ENCODE peak calls at places on chromosomes 16 and 17, in four cellular contexts. U is pancreas; B is CD8-positive, alpha-beta T cell; W is lower lobe of right lung. X is an unnamed sample.

GRCh38 chr16:27498020-27498419 is 51.7 kb downstream of the GTF3C1 start:
- DNase-seq in U (no peak), W (no peak), B (no peak), X (no peak)

GRCh38 chr17:77821114-77821513 is 137.4 kb upstream of the TNRC6C start:
- DNase-seq in U (no peak), B (no peak), W (peak), X (peak)

GRCh38 chr16:11543676-11544393 is 42.9 kb downstream of the LITAF start:
- DNase-seq in W (no peak), B (no peak), U (no peak), X (no peak)

GRCh38 chr16:51839697-51840462 is 688.8 kb upstream of the SALL1 start:
- DNase-seq in U (no peak), B (no peak), W (no peak), X (no peak)

GRCh38 chr17:81996232-81996756 is 18.9 kb downstream of the ASPSCR1 start:
- DNase-seq in W (no peak), U (peak), B (no peak), X (no peak)

GRCh38 chr16:58345574-58346354 is 46.5 kb upstream of the GINS3 start:
- DNase-seq in W (no peak), U (no peak), B (no peak), X (no peak)

GRCh38 chr17:78890111-78890897 is 12.7 kb downstream of the CEP295NL start:
- DNase-seq in W (peak), U (no peak), B (peak), X (no peak)

GRCh38 chr16:78705694-78706093 is 606.2 kb downstream of the WWOX start:
- DNase-seq in B (no peak), W (no peak), U (no peak), X (peak)

GRCh38 chr16:75188832-75189477 is 18.0 kb downstream of the CTRB2 start:
- DNase-seq in U (no peak), W (no peak), B (no peak), X (no peak)

GRCh38 chr16:84739349-84740124 is 39.7 kb downstream of the USP10 start:
- DNase-seq in B (no peak), W (no peak), U (no peak), X (no peak)

GRCh38 chr16:83728518-83728917 is 79.3 kb upstream of the HSBP1 start:
- DNase-seq in W (no peak), U (no peak), B (no peak), X (no peak)

GRCh38 chr17:82266142-82266541 is 7.4 kb downstream of the CSNK1D start:
- DNase-seq in W (peak), U (no peak), B (no peak), X (no peak)

GRCh38 chr17:1390422-1391367 is 9.3 kb downstream of the YWHAE start:
- DNase-seq in W (no peak), U (no peak), B (no peak), X (no peak)

GRCh38 chr17:14843086-14843795 is 421.9 kb downstream of the PMP22 start:
- DNase-seq in U (no peak), B (no peak), W (no peak), X (no peak)

GRCh38 chr17:60646701-60647100 is 30.9 kb upstream of the BCAS3 start:
- DNase-seq in U (no peak), B (no peak), W (no peak), X (no peak)

GRCh38 chr17:40471856-40472732 is 28.8 kb downstream of the IGFBP4 start:
- DNase-seq in U (no peak), B (no peak), W (no peak), X (no peak)

GRCh38 chr17:48550313-48551205 is 5.7 kb upstream of the HOXB2 start:
- DNase-seq in U (no peak), W (no peak), B (no peak), X (no peak)

GRCh38 chr17:27546624-27547300 is 84.2 kb upstream of the LGALS9 start:
- DNase-seq in B (no peak), U (no peak), W (no peak), X (peak)

GRCh38 chr17:58310511-58311428 is 17.8 kb downstream of the TSPOAP1 start:
- DNase-seq in W (no peak), U (no peak), B (no peak), X (no peak)

GRCh38 chr16:84647830-84648594 is at the start of gene KLHL36:
- DNase-seq in B (peak), W (peak), U (peak), X (peak)

GRCh38 chr16:30582611-30583340 is 2.7 kb downstream of the ZNF785 start:
- DNase-seq in U (no peak), B (no peak), W (no peak), X (no peak)

GRCh38 chr17:83152745-83153611 is 73.6 kb downstream of the METRNL start:
- DNase-seq in U (no peak), W (peak), B (no peak), X (no peak)

GRCh38 chr17:35154486-35154885 is 6.9 kb downstream of the UNC45B start:
- DNase-seq in U (no peak), B (no peak), W (no peak), X (no peak)

GRCh38 chr17:48756816-48757215 is 28.3 kb upstream of the HOXB13 start:
- DNase-seq in U (no peak), W (no peak), B (no peak), X (peak)

GRCh38 chr17:59427425-59427921 is 96.0 kb downstream of the YPEL2 start:
- DNase-seq in B (no peak), W (no peak), U (no peak), X (no peak)

GRCh38 chr17:78034429-78035091 is 76.1 kb downstream of the TNRC6C start:
- DNase-seq in W (no peak), B (no peak), U (no peak), X (no peak)

GRCh38 chr17:45992175-45992574 is 6.9 kb upstream of the STH start:
- DNase-seq in W (no peak), U (no peak), B (no peak), X (no peak)

GRCh38 chr16:1906052-1906845 is 12.0 kb downstream of the HS3ST6 start:
- DNase-seq in B (no peak), W (no peak), U (peak), X (no peak)

GRCh38 chr16:57648590-57649442 is 19.3 kb upstream of the ADGRG3 start:
- DNase-seq in B (peak), U (peak), W (peak), X (peak)

GRCh38 chr17:6386041-6386630 is 48.8 kb downstream of the AIPL1 start:
- DNase-seq in W (no peak), B (no peak), U (no peak), X (no peak)

GRCh38 chr17:78671607-78672404 is 94.6 kb upstream of the DNAH17 start:
- DNase-seq in B (no peak), U (no peak), W (no peak), X (no peak)

GRCh38 chr17:32629563-32630190 is 142.9 kb downstream of the CDK5R1 start:
- DNase-seq in W (no peak), B (no peak), U (no peak), X (no peak)

GRCh38 chr17:60941028-60941427 is 263.4 kb downstream of the BCAS3 start:
- DNase-seq in W (no peak), B (no peak), U (no peak), X (no peak)

GRCh38 chr17:67258836-67259468 is 14.0 kb upstream of the HELZ start:
- DNase-seq in B (peak), U (no peak), W (no peak), X (no peak)

GRCh38 chr17:75683467-75684041 is 16.4 kb downstream of the SAP30BP start:
- DNase-seq in B (no peak), U (no peak), W (no peak), X (no peak)

GRCh38 chr17:81648013-81648706 is 8.2 kb downstream of the PDE6G start:
- DNase-seq in U (no peak), B (no peak), W (no peak), X (no peak)

GRCh38 chr16:19809121-19809635 is 75.5 kb downstream of the GPRC5B start:
- DNase-seq in B (no peak), U (no peak), W (no peak), X (no peak)

DNA sequence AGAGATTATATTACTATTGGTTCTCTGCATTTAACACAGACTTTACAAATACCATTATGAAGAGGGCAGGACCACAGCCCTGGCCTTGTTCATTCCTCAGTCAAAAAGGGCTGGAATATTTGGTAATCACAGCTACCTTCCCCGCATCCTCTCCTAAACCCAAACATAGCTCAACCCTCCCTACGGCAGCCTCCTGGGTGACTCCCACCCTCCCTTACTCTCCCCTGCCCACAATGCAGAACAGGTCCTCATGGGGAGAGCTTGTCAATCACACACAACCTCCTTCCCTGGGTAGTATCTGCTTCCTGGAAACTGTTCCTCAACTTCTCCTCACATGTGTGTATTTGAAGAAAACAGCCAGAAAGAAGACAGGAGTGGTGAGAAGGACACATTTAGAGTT is 224.2 kb downstream of the C16orf78 start:
- DNase-seq in W (no peak), B (no peak), U (no peak), X (no peak)
- TF ChIP-seq CTCF in W (no peak), B (no peak), U (no peak), X (no peak)

GRCh38 chr16:21101631-21102420 is 48.8 kb downstream of the DNAH3 start:
- DNase-seq in W (no peak), U (no peak), B (peak), X (no peak)
- TF ChIP-seq CTCF in W (peak), U (no peak), B (peak), X (peak)

DNA sequence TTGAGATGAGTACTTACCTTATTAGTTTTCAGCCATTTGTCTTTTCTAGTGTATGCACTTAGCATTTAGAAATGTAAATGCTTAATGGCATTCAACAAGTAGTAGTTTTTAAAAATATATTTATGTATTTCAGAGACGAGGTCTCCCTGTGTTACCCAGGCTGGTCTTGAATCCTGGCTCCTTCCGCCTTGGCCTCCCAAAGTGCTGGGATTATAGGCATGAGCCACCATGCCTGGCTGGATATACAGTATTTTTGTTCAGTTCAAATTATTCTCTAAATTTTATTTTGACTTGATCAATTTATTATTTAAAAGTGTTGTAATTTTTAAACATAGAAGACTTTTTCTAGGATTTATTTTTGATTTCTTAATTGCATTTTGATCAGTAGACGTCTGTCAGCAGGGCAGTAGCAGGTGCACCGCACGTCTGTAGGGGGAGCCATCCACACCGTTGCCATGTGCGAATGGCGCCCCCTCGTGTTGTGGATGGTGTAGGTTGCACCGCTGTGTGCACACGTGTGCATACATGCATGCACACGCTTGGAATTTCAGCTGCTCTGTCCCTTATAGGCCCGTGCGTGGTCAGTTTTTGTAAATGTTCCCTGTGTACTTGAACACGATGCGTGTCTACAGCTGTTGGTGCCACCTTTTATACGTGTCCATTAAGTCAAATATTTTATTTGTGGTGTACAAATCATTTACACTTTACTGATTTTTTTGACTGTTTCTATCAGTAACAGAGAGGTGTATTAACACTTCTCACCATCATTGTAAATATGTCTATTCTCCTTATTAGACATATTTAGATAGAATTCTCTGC is 30.6 kb downstream of the RPTOR start:
- DNase-seq in B (peak), W (peak), U (peak), X (peak)
- TF ChIP-seq CTCF in B (peak), W (peak), U (peak), X (peak)

GRCh38 chr16:50781518-50781917 is 39.6 kb downstream of the CYLD start:
- DNase-seq in B (no peak), U (no peak), W (no peak), X (no peak)

GRCh38 chr16:50778284-50779163 is 36.6 kb downstream of the CYLD start:
- DNase-seq in W (no peak), B (no peak), U (no peak), X (no peak)

GRCh38 chr16:50776042-50776441 is 34.2 kb downstream of the CYLD start:
- DNase-seq in W (no peak), U (no peak), B (no peak), X (no peak)

GRCh38 chr16:50781043-50781442 is 39.2 kb downstream of the CYLD start:
- DNase-seq in U (no peak), W (no peak), B (no peak), X (no peak)
- TF ChIP-seq CTCF in U (no peak), W (no peak), B (no peak), X (no peak)

GRCh38 chr17:39404542-39405378 is 3.3 kb upstream of the FBXL20 start:
- DNase-seq in W (no peak), B (no peak), U (no peak), X (no peak)
- TF ChIP-seq CTCF in W (no peak), B (no peak), U (no peak), X (no peak)

GRCh38 chr16:67608367-67608766 is 36.6 kb upstream of the CARMIL2 start:
- DNase-seq in U (no peak), W (no peak), B (no peak), X (no peak)

DNA sequence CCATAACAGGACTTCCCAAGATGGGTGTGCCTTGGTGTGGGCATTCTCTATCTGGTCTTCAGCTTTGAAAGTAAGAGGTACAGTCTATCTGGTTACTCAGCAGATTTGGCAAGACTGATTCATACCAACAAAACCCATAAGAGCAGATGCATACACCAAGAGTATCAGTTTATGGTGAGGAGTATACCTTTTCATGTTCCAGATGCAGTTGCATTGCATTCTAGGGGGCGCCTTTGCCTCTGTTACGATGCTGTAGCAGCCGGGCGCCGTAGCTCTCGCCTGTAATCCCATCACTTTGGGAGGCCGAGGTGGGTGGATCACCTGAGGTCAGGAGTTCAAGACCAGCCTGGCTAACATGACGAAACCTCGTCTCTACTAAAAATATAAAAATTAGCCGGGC is 31.1 kb upstream of the CARMIL2 start:
- DNase-seq in B (no peak), U (no peak), W (no peak), X (no peak)
- TF ChIP-seq CTCF in B (no peak), U (no peak), W (no peak), X (peak)

GRCh38 chr17:41592601-41593305 is 6.1 kb upstream of the KRT14 start:
- DNase-seq in W (no peak), U (no peak), B (no peak), X (no peak)

GRCh38 chr17:41593306-41594095 is 6.8 kb upstream of the KRT14 start:
- DNase-seq in U (no peak), B (no peak), W (no peak), X (no peak)

GRCh38 chr17:41599680-41600079 is 12.9 kb downstream of the KRT16 start:
- DNase-seq in U (no peak), W (peak), B (no peak), X (no peak)

GRCh38 chr17:41594363-41594915 is 7.7 kb upstream of the KRT14 start:
- DNase-seq in B (no peak), U (no peak), W (no peak), X (no peak)

DNA sequence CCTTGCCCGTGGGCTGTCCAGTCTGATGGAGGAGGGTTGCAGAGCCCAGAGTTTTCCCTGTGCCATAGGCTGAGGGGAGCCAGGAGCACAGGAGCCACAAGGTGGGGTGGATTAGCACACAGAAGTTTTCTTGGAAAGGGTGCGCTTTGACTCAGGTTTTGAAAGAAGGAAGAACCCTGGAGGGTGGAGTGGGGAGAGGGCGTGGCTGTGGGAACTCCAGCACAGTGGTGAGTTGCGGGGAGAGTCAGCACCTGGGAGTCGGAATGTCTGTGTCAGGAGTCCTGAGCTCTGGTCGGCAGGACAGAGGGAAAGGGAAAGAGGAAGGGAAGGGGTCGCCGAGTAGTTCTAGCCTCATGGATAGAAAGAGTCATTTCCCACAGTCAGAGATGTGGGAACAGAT is 8.9 kb upstream of the KRT14 start:
- DNase-seq in U (no peak), B (no peak), W (no peak), X (no peak)
- TF ChIP-seq CTCF in U (no peak), B (no peak), W (no peak), X (no peak)

DNA sequence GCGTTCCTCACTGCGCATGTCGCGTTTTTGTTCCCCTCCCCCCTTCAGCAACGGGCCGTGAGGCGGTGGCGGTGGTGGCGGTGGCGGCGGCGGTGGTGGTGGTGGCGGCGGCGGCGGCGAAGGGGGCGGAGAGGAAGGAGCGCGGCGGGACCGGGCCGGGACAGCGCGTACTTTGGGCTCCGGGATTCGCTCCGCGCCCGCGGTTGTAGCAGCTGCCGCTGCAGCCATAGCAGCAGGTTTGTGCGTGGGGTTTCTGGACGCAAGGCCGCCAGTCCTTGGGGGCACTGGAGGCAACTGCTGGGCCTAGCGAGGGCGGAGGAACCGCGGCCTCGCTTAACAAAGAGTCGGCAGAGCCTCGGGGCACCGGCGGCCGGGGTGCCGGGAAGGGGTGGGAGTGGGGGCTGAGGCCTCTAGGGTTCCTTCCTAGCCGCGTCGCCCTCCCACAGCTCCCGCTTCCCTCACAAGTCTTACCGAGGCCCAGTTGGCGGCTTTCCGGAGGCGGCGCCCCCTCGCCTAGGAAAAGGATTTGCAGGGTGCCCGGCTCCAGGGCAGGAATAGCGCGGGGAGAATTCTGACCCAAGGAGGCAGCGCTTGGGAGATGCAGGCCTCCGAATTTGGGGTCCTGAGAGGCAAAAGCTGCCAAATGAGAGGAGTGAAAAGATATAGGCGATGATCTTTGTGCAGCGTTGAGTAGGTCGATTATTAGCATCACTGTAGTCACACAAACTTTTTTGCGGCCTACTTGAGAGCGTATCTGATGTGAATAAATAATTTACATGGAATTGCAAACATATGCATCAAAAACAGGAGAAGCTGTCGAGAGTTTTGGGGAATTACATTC is at the start of gene DDX42:
- DNase-seq in U (peak), B (peak), W (peak), X (peak)
- TF ChIP-seq CTCF in U (no peak), B (no peak), W (peak), X (no peak)

DNA sequence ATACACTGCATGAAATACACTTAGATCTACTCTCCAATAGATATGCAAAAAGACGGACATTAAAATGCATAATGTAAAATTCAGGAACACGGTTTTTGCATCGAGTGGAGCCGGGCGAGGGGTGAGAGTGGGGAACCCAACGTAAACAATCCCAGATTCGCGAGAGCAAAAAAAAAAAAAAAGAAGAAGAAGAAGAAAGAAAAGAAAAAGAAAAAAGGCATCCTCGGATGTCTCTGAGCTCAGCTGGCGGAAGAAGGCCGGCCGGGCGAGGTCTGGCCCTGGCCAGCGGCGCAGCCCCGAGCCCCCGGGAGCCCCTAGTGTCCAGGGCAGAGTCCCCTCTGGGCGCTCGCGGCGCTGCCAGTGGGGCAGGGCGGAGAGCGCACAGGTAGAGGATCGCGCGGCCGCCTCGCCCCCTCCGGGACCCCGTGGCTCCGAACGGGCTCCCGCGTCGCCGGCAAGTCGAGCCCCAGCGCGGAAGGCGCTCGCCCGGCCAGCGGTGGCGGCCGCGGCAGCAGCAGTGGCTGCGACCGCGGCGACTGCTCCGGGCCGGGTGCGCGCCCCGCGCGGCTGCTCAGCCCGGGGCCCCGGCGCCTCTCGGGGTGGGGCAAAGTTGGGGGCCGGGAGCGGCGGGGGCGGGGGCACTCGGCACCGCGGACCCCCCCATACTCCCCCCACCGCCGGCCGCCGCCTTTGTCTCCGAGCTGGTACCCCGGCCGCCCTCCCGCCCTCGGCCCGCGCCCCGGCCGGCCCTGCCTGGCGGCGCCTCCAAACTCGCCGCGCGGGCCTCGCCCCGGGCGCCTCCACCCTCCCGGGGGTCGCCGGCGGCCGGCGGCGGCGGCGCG is 9.7 kb upstream of the ZFHX3 start:
- DNase-seq in U (peak), B (no peak), W (peak), X (peak)
- TF ChIP-seq CTCF in U (no peak), B (no peak), W (peak), X (peak)